ENCODE peak calls at places on chromosomes 7 and 10, in four cellular contexts. X is AG09319, E is PC-9, I is GM13976. Z is an unnamed sample.

GRCh38 chr10:21712975-21713374 is 178.9 kb downstream of the MLLT10 start:
- DNase-seq in E (no peak), I (no peak), X (no peak), Z (no peak)

GRCh38 chr7:111255576-111255975 is 164.6 kb downstream of the LRRN3 start:
- DNase-seq in E (no peak), X (no peak), I (no peak), Z (no peak)

GRCh38 chr7:36999851-37000480 is 275.7 kb upstream of the AOAH start:
- DNase-seq in X (no peak), E (no peak), I (no peak), Z (no peak)

GRCh38 chr10:24344279-24344678 is 135.3 kb downstream of the KIAA1217 start:
- DNase-seq in E (peak), I (no peak), X (peak), Z (peak)

GRCh38 chr10:103558916-103559315 is 65.4 kb downstream of the NEURL1 start:
- DNase-seq in X (no peak), I (no peak), E (no peak), Z (no peak)

GRCh38 chr10:7389346-7389745 is 21.5 kb downstream of the SFMBT2 start:
- DNase-seq in E (no peak), X (no peak), I (no peak), Z (no peak)

GRCh38 chr7:19958309-19958896 is 185.0 kb upstream of the TMEM196 start:
- DNase-seq in X (peak), I (no peak), E (peak), Z (peak)

GRCh38 chr7:6208573-6209328 is 63.7 kb downstream of the CYTH3 start:
- DNase-seq in I (no peak), X (no peak), E (no peak), Z (no peak)

GRCh38 chr10:91201213-91201996 is 19.1 kb upstream of the PCGF5 start:
- DNase-seq in E (no peak), I (no peak), X (no peak), Z (no peak)

GRCh38 chr7:158174947-158175346 is 412.7 kb downstream of the PTPRN2 start:
- DNase-seq in I (no peak), X (no peak), E (no peak), Z (no peak)

GRCh38 chr10:70549962-70550845 is 52.3 kb downstream of the PRF1 start:
- DNase-seq in I (peak), X (no peak), E (peak), Z (peak)

GRCh38 chr7:152424348-152425108 is 11.3 kb downstream of the KMT2C start:
- DNase-seq in I (no peak), E (no peak), X (no peak), Z (peak)

GRCh38 chr7:95630702-95631458 is 34.6 kb upstream of the PDK4 start:
- DNase-seq in X (no peak), I (no peak), E (no peak), Z (no peak)

GRCh38 chr10:28542728-28543127 is 9.8 kb downstream of the WAC start:
- DNase-seq in X (no peak), E (no peak), I (no peak), Z (no peak)

GRCh38 chr10:18406136-18406535 is 245.3 kb downstream of the NSUN6 start:
- DNase-seq in X (no peak), E (no peak), I (no peak), Z (no peak)

GRCh38 chr10:89115876-89116627 is 91.1 kb downstream of the CH25H start:
- DNase-seq in E (no peak), X (no peak), I (no peak), Z (peak)

GRCh38 chr10:13349776-13350274 is 1.7 kb upstream of the SEPHS1 start:
- DNase-seq in E (peak), I (no peak), X (no peak), Z (peak)

GRCh38 chr10:28130267-28130666 is 131.4 kb upstream of the ODAD2 start:
- DNase-seq in X (peak), E (no peak), I (no peak), Z (peak)

GRCh38 chr10:43166207-43166878 is 28.1 kb downstream of the CSGALNACT2 start:
- DNase-seq in X (no peak), I (no peak), E (peak), Z (no peak)

GRCh38 chr10:70430489-70431445 is 10.7 kb downstream of the NODAL start:
- DNase-seq in E (no peak), I (no peak), X (peak), Z (peak)

GRCh38 chr7:14747701-14748100 is 154.8 kb downstream of the DGKB start:
- DNase-seq in X (no peak), I (no peak), E (no peak), Z (peak)

GRCh38 chr10:4733150-4733842 is 92.7 kb upstream of the AKR1E2 start:
- DNase-seq in I (no peak), E (peak), X (no peak), Z (no peak)

DNA sequence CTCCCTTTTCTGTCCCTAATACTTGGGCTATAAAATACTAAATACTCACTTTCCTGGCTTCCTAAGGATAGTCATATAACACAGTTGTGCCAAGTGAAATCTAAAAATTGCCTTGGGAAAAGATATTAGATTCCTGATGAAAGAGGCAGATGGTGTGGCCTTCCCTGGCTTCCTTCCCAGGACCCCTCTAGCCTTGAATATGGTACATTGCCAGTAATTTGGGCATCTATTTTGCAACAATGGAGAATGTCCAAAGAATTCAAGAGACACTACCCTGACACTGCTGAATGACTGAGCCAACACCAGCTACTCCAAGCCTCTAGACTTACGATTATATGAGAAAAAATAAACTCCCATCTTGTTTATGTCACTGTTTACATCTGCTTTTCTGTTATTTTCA is 17.9 kb downstream of the COPG2 start:
- DNase-seq in X (no peak), I (no peak), E (no peak), Z (no peak)
- TF ChIP-seq CTCF in X (no peak), I (no peak), E (no peak), Z (no peak)

DNA sequence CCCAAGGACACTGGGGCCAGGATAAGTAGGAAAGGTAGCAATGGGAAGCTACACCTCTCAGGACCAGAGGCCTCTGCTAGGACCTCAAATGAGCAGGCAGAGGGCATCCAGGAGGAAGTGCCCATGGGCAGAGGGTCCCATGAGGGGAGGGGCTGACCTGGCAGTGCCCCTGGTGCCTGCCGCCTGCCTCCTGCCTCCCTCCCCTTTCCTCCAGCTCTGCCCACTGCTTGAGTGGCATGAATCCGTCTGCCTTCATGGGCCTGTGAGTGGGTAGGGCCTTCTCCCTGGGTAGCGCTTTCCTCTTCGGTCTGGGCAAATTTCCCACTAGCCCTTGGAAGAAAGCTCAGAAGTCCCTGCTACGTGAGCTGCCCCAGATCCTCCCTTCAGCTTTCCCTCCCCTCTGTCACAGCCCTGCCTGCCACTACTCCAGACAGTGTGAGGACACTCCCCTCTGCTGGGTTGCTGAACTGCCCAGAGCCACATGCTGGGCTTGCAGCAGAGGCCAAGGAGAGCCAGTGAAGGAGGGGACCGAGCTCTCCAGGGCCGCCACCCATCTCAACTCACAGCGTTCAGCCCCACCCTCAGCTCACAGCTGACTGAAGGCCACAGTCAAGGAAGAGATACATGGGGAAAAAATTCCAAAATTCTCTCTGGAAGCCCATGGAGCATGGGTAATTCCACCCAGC is 141.4 kb downstream of the ARHGAP22 start:
- DNase-seq in I (no peak), E (no peak), X (peak), Z (no peak)
- TF ChIP-seq CTCF in I (no peak), E (no peak), X (peak), Z (peak)

DNA sequence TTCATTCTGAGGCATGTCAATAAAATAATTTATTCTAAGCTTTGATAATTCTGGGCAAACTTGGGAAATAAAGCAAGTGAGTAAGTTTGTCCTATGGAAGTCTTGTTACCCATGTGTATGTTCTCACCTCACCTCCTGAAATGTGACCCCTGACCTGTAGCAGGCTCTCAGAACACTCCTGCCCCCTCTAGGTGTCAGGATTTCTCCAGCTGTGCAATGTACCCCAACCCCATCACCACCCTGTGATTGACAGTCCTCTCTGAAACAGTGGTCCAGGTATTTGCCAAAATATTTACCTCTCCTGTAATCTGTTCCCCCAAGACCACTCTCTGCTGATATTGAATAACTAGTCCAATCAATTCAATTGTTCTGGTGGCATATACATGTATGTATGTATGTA is 122.6 kb upstream of the PTER start:
- DNase-seq in X (no peak), E (no peak), I (no peak), Z (no peak)
- TF ChIP-seq CTCF in X (no peak), E (no peak), I (no peak), Z (no peak)

GRCh38 chr7:51472017-51472296 is 155.3 kb upstream of the COBL start:
- DNase-seq in E (no peak), X (no peak), I (no peak), Z (no peak)
- TF ChIP-seq CTCF in E (no peak), X (no peak), I (no peak), Z (no peak)

GRCh38 chr10:125961743-125962142 is 65.4 kb downstream of the FANK1 start:
- DNase-seq in E (no peak), I (no peak), X (no peak), Z (no peak)
- TF ChIP-seq CTCF in E (no peak), I (no peak), X (no peak), Z (no peak)

Z was measured in foreskin fibroblast.